ENCODE peak calls at places on chromosomes 6 and 20, in four cellular contexts. P, N, A and R are unnamed samples.

GRCh38 chr6:35310265-35310831 is 12.7 kb downstream of the DEF6 start:
- DNase-seq in P (no peak), N (no peak), A (no peak), R (no peak)

GRCh38 chr6:168368063-168368835 is 48.7 kb upstream of the DACT2 start:
- DNase-seq in P (no peak), N (no peak), A (no peak), R (no peak)

GRCh38 chr6:1901556-1901955 is 291.8 kb downstream of the FOXC1 start:
- DNase-seq in P (peak; percentile 40), N (no peak), A (no peak), R (no peak)

GRCh38 chr6:25961619-25962367 is 809 bp upstream of the TRIM38 start:
- DNase-seq in P (no peak), N (no peak), A (no peak), R (no peak)

GRCh38 chr6:159077123-159077522 is 32.3 kb upstream of the TAGAP start:
- DNase-seq in P (no peak), N (no peak), A (no peak), R (no peak)

GRCh38 chr6:148464319-148465010 is 121.8 kb downstream of the SASH1 start:
- DNase-seq in P (peak; percentile 80), N (peak; percentile 83), A (peak; percentile 72), R (peak; percentile 12)

GRCh38 chr6:136235233-136235564 is 14.9 kb downstream of the MTFR2 start:
- DNase-seq in P (peak; percentile 62), N (no peak), A (no peak), R (no peak)

GRCh38 chr20:25054133-25054820 is 3.7 kb downstream of the ACSS1 start:
- DNase-seq in P (no peak), N (no peak), A (no peak), R (no peak)

GRCh38 chr6:134060491-134061106 is 8.2 kb upstream of the SLC2A12 start:
- DNase-seq in P (peak; percentile 75), N (no peak), A (peak; percentile 86), R (no peak)

GRCh38 chr6:106612956-106613516 is 16.3 kb downstream of the RTN4IP1 start:
- DNase-seq in P (no peak), N (no peak), A (no peak), R (no peak)

GRCh38 chr6:48630511-48630910 is 519.5 kb upstream of the PTCHD4 start:
- DNase-seq in P (no peak), N (no peak), A (no peak), R (no peak)

GRCh38 chr20:8601542-8601912 is 467.4 kb upstream of the PLCB4 start:
- DNase-seq in P (no peak), N (no peak), A (no peak), R (no peak)

GRCh38 chr20:52859156-52859887 is 112.8 kb upstream of the TSHZ2 start:
- DNase-seq in P (peak; percentile 63), N (no peak), A (peak; percentile 50), R (no peak)

GRCh38 chr6:155530219-155530834 is 74.7 kb upstream of the NOX3 start:
- DNase-seq in P (peak; percentile 66), N (no peak), A (peak; percentile 55), R (no peak)

GRCh38 chr6:28134015-28134414 is 7.7 kb upstream of the ZKSCAN8 start:
- DNase-seq in P (peak; percentile 35), N (no peak), A (no peak), R (no peak)

GRCh38 chr20:39049148-39049547 is 87.0 kb downstream of the DHX35 start:
- DNase-seq in P (no peak), N (no peak), A (no peak), R (no peak)

GRCh38 chr6:137241481-137242011 is 22.4 kb upstream of the IFNGR1 start:
- DNase-seq in P (peak; percentile 77), N (no peak), A (no peak), R (no peak)

GRCh38 chr6:97630592-97630991 is 347.6 kb upstream of the MMS22L start:
- DNase-seq in P (peak; percentile 47), N (no peak), A (no peak), R (no peak)

GRCh38 chr6:163036251-163036650 is 308.5 kb downstream of the PACRG start:
- DNase-seq in P (no peak), N (no peak), A (no peak), R (no peak)

GRCh38 chr20:18307301-18307700 is 19.0 kb downstream of the ZNF133 start:
- DNase-seq in P (no peak), N (no peak), A (no peak), R (no peak)

GRCh38 chr6:155228549-155229166 is 35.2 kb upstream of the CLDN20 start:
- DNase-seq in P (peak; percentile 23), N (no peak), A (no peak), R (no peak)

GRCh38 chr6:43770417-43771209 is 602 bp downstream of the VEGFA start:
- DNase-seq in P (peak; percentile 63), N (peak; percentile 76), A (no peak), R (no peak)

GRCh38 chr6:143911028-143911427 is 46.8 kb downstream of the ZC2HC1B start:
- DNase-seq in P (no peak), N (no peak), A (no peak), R (no peak)

GRCh38 chr6:2522521-2522920 is 228.2 kb downstream of the MYLK4 start:
- DNase-seq in P (peak; percentile 67), N (no peak), A (no peak), R (no peak)

GRCh38 chr20:45827712-45828111 is 600 bp upstream of the TNNC2 start:
- DNase-seq in P (no peak), N (no peak), A (no peak), R (no peak)

GRCh38 chr6:43703512-43704429 is 16.2 kb upstream of the MRPS18A start:
- DNase-seq in P (no peak), N (no peak), A (no peak), R (no peak)

GRCh38 chr6:119024111-119024510 is 54.4 kb downstream of the FAM184A start:
- DNase-seq in P (no peak), N (no peak), A (no peak), R (no peak)

GRCh38 chr6:55980627-55981211 is 105.3 kb upstream of the BMP5 start:
- DNase-seq in P (peak; percentile 50), N (no peak), A (peak; percentile 39), R (no peak)

GRCh38 chr20:22808628-22809027 is 224.3 kb upstream of the FOXA2 start:
- DNase-seq in P (no peak), N (peak; percentile 18), A (no peak), R (no peak)

GRCh38 chr20:51311636-51312479 is 230.7 kb downstream of the NFATC2 start:
- DNase-seq in P (no peak), N (no peak), A (no peak), R (no peak)

GRCh38 chr6:111480988-111481830 is 1.8 kb downstream of the REV3L start:
- DNase-seq in P (no peak), N (no peak), A (no peak), R (no peak)

GRCh38 chr6:130575557-130575956 is 209.7 kb downstream of the TMEM200A start:
- DNase-seq in P (no peak), N (no peak), A (no peak), R (no peak)

GRCh38 chr6:40599580-40599979 is 12.4 kb upstream of the LRFN2 start:
- DNase-seq in P (no peak), N (no peak), A (no peak), R (no peak)

GRCh38 chr6:135163440-135163738 is 17.7 kb upstream of the MYB start:
- DNase-seq in P (no peak), N (no peak), A (no peak), R (peak; percentile 38)

GRCh38 chr6:152189736-152190135 is 382.3 kb downstream of the ESR1 start:
- DNase-seq in P (no peak), N (no peak), A (no peak), R (no peak)

GRCh38 chr6:158174514-158174913 is 6.4 kb downstream of the GTF2H5 start:
- DNase-seq in P (peak; percentile 89), N (no peak), A (peak; percentile 39), R (no peak)

GRCh38 chr6:135277422-135277821 is 96.3 kb downstream of the MYB start:
- DNase-seq in P (no peak), N (no peak), A (no peak), R (no peak)